ENCODE peak calls at places on chromosomes 3 and 15, in four cellular contexts. One of them, this sample, is unnamed.

GRCh38 chr3:183800221-183800863 is 25.0 kb downstream of the MAP6D1 start:
- DNase-seq in NB4: no peak
- DNase-seq in NCI-H1105 treated with DMSO at 0.1 percent for 48 hours: no peak
- DNase-seq in stimulated activated CD4-positive, alpha-beta T cell treated with anti-CD3 and anti-CD28 coated beads, Interleukin-1b, Interleukin-23, amount 100 ng/mL, for 4 hours: no peak
- DNase-seq in this sample: no peak

GRCh38 chr3:66047321-66048050 is 8.8 kb upstream of the MAGI1 start:
- DNase-seq in NB4: no peak
- DNase-seq in NCI-H1105 treated with DMSO at 0.1 percent for 48 hours: no peak
- DNase-seq in stimulated activated CD4-positive, alpha-beta T cell treated with anti-CD3 and anti-CD28 coated beads, Interleukin-1b, Interleukin-23, amount 100 ng/mL, for 4 hours: no peak
- DNase-seq in this sample: no peak

GRCh38 chr15:71746719-71747118 is 63.6 kb upstream of the NR2E3 start:
- DNase-seq in NB4: no peak
- DNase-seq in NCI-H1105 treated with DMSO at 0.1 percent for 48 hours: peak; percentile 57
- DNase-seq in stimulated activated CD4-positive, alpha-beta T cell treated with anti-CD3 and anti-CD28 coated beads, Interleukin-1b, Interleukin-23, amount 100 ng/mL, for 4 hours: no peak
- DNase-seq in this sample: no peak

GRCh38 chr3:8824238-8824637 is 54.8 kb upstream of the OXTR start:
- DNase-seq in NB4: no peak
- DNase-seq in NCI-H1105 treated with DMSO at 0.1 percent for 48 hours: no peak
- DNase-seq in stimulated activated CD4-positive, alpha-beta T cell treated with anti-CD3 and anti-CD28 coated beads, Interleukin-1b, Interleukin-23, amount 100 ng/mL, for 4 hours: no peak
- DNase-seq in this sample: no peak

GRCh38 chr15:93382196-93382820 is 293.3 kb upstream of the RGMA start:
- DNase-seq in NB4: no peak
- DNase-seq in NCI-H1105 treated with DMSO at 0.1 percent for 48 hours: peak; percentile 64
- DNase-seq in stimulated activated CD4-positive, alpha-beta T cell treated with anti-CD3 and anti-CD28 coated beads, Interleukin-1b, Interleukin-23, amount 100 ng/mL, for 4 hours: no peak
- DNase-seq in this sample: no peak

GRCh38 chr15:85329561-85330421 is 50.6 kb upstream of the AKAP13 start:
- DNase-seq in NB4: peak; percentile 77
- DNase-seq in NCI-H1105 treated with DMSO at 0.1 percent for 48 hours: no peak
- DNase-seq in stimulated activated CD4-positive, alpha-beta T cell treated with anti-CD3 and anti-CD28 coated beads, Interleukin-1b, Interleukin-23, amount 100 ng/mL, for 4 hours: peak; percentile 18
- DNase-seq in this sample: no peak

GRCh38 chr3:107794664-107795443 is 272.1 kb downstream of the BBX start:
- DNase-seq in NB4: no peak
- DNase-seq in NCI-H1105 treated with DMSO at 0.1 percent for 48 hours: no peak
- DNase-seq in stimulated activated CD4-positive, alpha-beta T cell treated with anti-CD3 and anti-CD28 coated beads, Interleukin-1b, Interleukin-23, amount 100 ng/mL, for 4 hours: no peak
- DNase-seq in this sample: no peak

GRCh38 chr3:172057059-172057458 is 17.7 kb downstream of the FNDC3B start:
- DNase-seq in NB4: no peak
- DNase-seq in NCI-H1105 treated with DMSO at 0.1 percent for 48 hours: no peak
- DNase-seq in stimulated activated CD4-positive, alpha-beta T cell treated with anti-CD3 and anti-CD28 coated beads, Interleukin-1b, Interleukin-23, amount 100 ng/mL, for 4 hours: no peak
- DNase-seq in this sample: no peak

GRCh38 chr3:51681453-51681852 is 10.4 kb downstream of the TEX264 start:
- DNase-seq in NB4: peak; percentile 84
- DNase-seq in NCI-H1105 treated with DMSO at 0.1 percent for 48 hours: no peak
- DNase-seq in stimulated activated CD4-positive, alpha-beta T cell treated with anti-CD3 and anti-CD28 coated beads, Interleukin-1b, Interleukin-23, amount 100 ng/mL, for 4 hours: peak; percentile 37
- DNase-seq in this sample: peak; percentile 70

GRCh38 chr3:196195664-196196255 is 15.4 kb downstream of the ZDHHC19 start:
- DNase-seq in NB4: no peak
- DNase-seq in NCI-H1105 treated with DMSO at 0.1 percent for 48 hours: no peak
- DNase-seq in stimulated activated CD4-positive, alpha-beta T cell treated with anti-CD3 and anti-CD28 coated beads, Interleukin-1b, Interleukin-23, amount 100 ng/mL, for 4 hours: no peak
- DNase-seq in this sample: no peak

GRCh38 chr15:29970402-29970695 is 112.4 kb upstream of the GOLGA8J start:
- DNase-seq in NB4: no peak
- DNase-seq in NCI-H1105 treated with DMSO at 0.1 percent for 48 hours: no peak
- DNase-seq in stimulated activated CD4-positive, alpha-beta T cell treated with anti-CD3 and anti-CD28 coated beads, Interleukin-1b, Interleukin-23, amount 100 ng/mL, for 4 hours: no peak
- DNase-seq in this sample: no peak

GRCh38 chr15:101320501-101321052 is 25.5 kb upstream of the SNRPA1 start:
- DNase-seq in NB4: peak; percentile 99
- DNase-seq in NCI-H1105 treated with DMSO at 0.1 percent for 48 hours: no peak
- DNase-seq in stimulated activated CD4-positive, alpha-beta T cell treated with anti-CD3 and anti-CD28 coated beads, Interleukin-1b, Interleukin-23, amount 100 ng/mL, for 4 hours: peak; percentile 8
- DNase-seq in this sample: peak; percentile 96

GRCh38 chr3:141331370-141332318 is 36.7 kb upstream of the ZBTB38 start:
- DNase-seq in NB4: peak; percentile 93
- DNase-seq in NCI-H1105 treated with DMSO at 0.1 percent for 48 hours: no peak
- DNase-seq in stimulated activated CD4-positive, alpha-beta T cell treated with anti-CD3 and anti-CD28 coated beads, Interleukin-1b, Interleukin-23, amount 100 ng/mL, for 4 hours: no peak
- DNase-seq in this sample: no peak

GRCh38 chr15:100768501-100768931 is 111.1 kb upstream of the ALDH1A3 start:
- DNase-seq in NB4: no peak
- DNase-seq in NCI-H1105 treated with DMSO at 0.1 percent for 48 hours: no peak
- DNase-seq in stimulated activated CD4-positive, alpha-beta T cell treated with anti-CD3 and anti-CD28 coated beads, Interleukin-1b, Interleukin-23, amount 100 ng/mL, for 4 hours: no peak
- DNase-seq in this sample: no peak

GRCh38 chr3:156477306-156477705 is 77.6 kb downstream of the SSR3 start:
- DNase-seq in NB4: no peak
- DNase-seq in NCI-H1105 treated with DMSO at 0.1 percent for 48 hours: no peak
- DNase-seq in stimulated activated CD4-positive, alpha-beta T cell treated with anti-CD3 and anti-CD28 coated beads, Interleukin-1b, Interleukin-23, amount 100 ng/mL, for 4 hours: no peak
- DNase-seq in this sample: no peak

GRCh38 chr3:73096169-73096568 is 34.7 kb downstream of the EBLN2 start:
- DNase-seq in NB4: no peak
- DNase-seq in NCI-H1105 treated with DMSO at 0.1 percent for 48 hours: no peak
- DNase-seq in stimulated activated CD4-positive, alpha-beta T cell treated with anti-CD3 and anti-CD28 coated beads, Interleukin-1b, Interleukin-23, amount 100 ng/mL, for 4 hours: no peak
- DNase-seq in this sample: no peak

GRCh38 chr15:81327526-81327925 is 3.6 kb upstream of the STARD5 start:
- DNase-seq in NB4: no peak
- DNase-seq in NCI-H1105 treated with DMSO at 0.1 percent for 48 hours: no peak
- DNase-seq in stimulated activated CD4-positive, alpha-beta T cell treated with anti-CD3 and anti-CD28 coated beads, Interleukin-1b, Interleukin-23, amount 100 ng/mL, for 4 hours: no peak
- DNase-seq in this sample: no peak

GRCh38 chr3:192229866-192230265 is 497.5 kb downstream of the FGF12 start:
- DNase-seq in NB4: no peak
- DNase-seq in NCI-H1105 treated with DMSO at 0.1 percent for 48 hours: no peak
- DNase-seq in stimulated activated CD4-positive, alpha-beta T cell treated with anti-CD3 and anti-CD28 coated beads, Interleukin-1b, Interleukin-23, amount 100 ng/mL, for 4 hours: no peak
- DNase-seq in this sample: no peak

GRCh38 chr3:46114324-46114988 is 87.2 kb upstream of the XCR1 start:
- DNase-seq in NB4: peak; percentile 74
- DNase-seq in NCI-H1105 treated with DMSO at 0.1 percent for 48 hours: no peak
- DNase-seq in stimulated activated CD4-positive, alpha-beta T cell treated with anti-CD3 and anti-CD28 coated beads, Interleukin-1b, Interleukin-23, amount 100 ng/mL, for 4 hours: no peak
- DNase-seq in this sample: no peak

GRCh38 chr3:79976466-79976865 is 208.7 kb upstream of the ROBO1 start:
- DNase-seq in NB4: no peak
- DNase-seq in NCI-H1105 treated with DMSO at 0.1 percent for 48 hours: no peak
- DNase-seq in stimulated activated CD4-positive, alpha-beta T cell treated with anti-CD3 and anti-CD28 coated beads, Interleukin-1b, Interleukin-23, amount 100 ng/mL, for 4 hours: no peak
- DNase-seq in this sample: no peak

GRCh38 chr3:71724584-71725278 is 471 bp downstream of the EIF4E3 start:
- DNase-seq in NB4: peak; percentile 61
- DNase-seq in NCI-H1105 treated with DMSO at 0.1 percent for 48 hours: no peak
- DNase-seq in stimulated activated CD4-positive, alpha-beta T cell treated with anti-CD3 and anti-CD28 coated beads, Interleukin-1b, Interleukin-23, amount 100 ng/mL, for 4 hours: no peak
- DNase-seq in this sample: no peak

GRCh38 chr3:24220859-24221657 is 273.6 kb downstream of the THRB start:
- DNase-seq in NB4: no peak
- DNase-seq in NCI-H1105 treated with DMSO at 0.1 percent for 48 hours: no peak
- DNase-seq in stimulated activated CD4-positive, alpha-beta T cell treated with anti-CD3 and anti-CD28 coated beads, Interleukin-1b, Interleukin-23, amount 100 ng/mL, for 4 hours: no peak
- DNase-seq in this sample: no peak

GRCh38 chr3:107106316-107106715 is 270.9 kb upstream of the CCDC54 start:
- DNase-seq in NB4: no peak
- DNase-seq in NCI-H1105 treated with DMSO at 0.1 percent for 48 hours: no peak
- DNase-seq in stimulated activated CD4-positive, alpha-beta T cell treated with anti-CD3 and anti-CD28 coated beads, Interleukin-1b, Interleukin-23, amount 100 ng/mL, for 4 hours: no peak
- DNase-seq in this sample: no peak

GRCh38 chr3:143855183-143855582 is 6.9 kb upstream of the SLC9A9 start:
- DNase-seq in NB4: no peak
- DNase-seq in NCI-H1105 treated with DMSO at 0.1 percent for 48 hours: no peak
- DNase-seq in stimulated activated CD4-positive, alpha-beta T cell treated with anti-CD3 and anti-CD28 coated beads, Interleukin-1b, Interleukin-23, amount 100 ng/mL, for 4 hours: no peak
- DNase-seq in this sample: no peak

GRCh38 chr3:114941626-114942309 is 205.3 kb downstream of the ZBTB20 start:
- DNase-seq in NB4: no peak
- DNase-seq in NCI-H1105 treated with DMSO at 0.1 percent for 48 hours: no peak
- DNase-seq in stimulated activated CD4-positive, alpha-beta T cell treated with anti-CD3 and anti-CD28 coated beads, Interleukin-1b, Interleukin-23, amount 100 ng/mL, for 4 hours: no peak
- DNase-seq in this sample: no peak

GRCh38 chr3:76501315-76501714 is 538.6 kb upstream of the ROBO2 start:
- DNase-seq in NB4: no peak
- DNase-seq in NCI-H1105 treated with DMSO at 0.1 percent for 48 hours: no peak
- DNase-seq in stimulated activated CD4-positive, alpha-beta T cell treated with anti-CD3 and anti-CD28 coated beads, Interleukin-1b, Interleukin-23, amount 100 ng/mL, for 4 hours: no peak
- DNase-seq in this sample: no peak

GRCh38 chr3:33105341-33105943 is 8.4 kb upstream of the CRTAP start:
- DNase-seq in NB4: no peak
- DNase-seq in NCI-H1105 treated with DMSO at 0.1 percent for 48 hours: no peak
- DNase-seq in stimulated activated CD4-positive, alpha-beta T cell treated with anti-CD3 and anti-CD28 coated beads, Interleukin-1b, Interleukin-23, amount 100 ng/mL, for 4 hours: no peak
- DNase-seq in this sample: no peak